ENCODE peak calls at places on chromosomes 7 and 10, in nine cellular contexts. O is endothelial cell, S is tibial artery, D is heart right ventricle, Z is GM13977, G is nephron progenitor cell, U is A549, I is glutamatergic neuron, X is cardiac fibroblast. F is an unnamed sample.

GRCh38 chr7:131197920-131198610 is 129.6 kb upstream of the MKLN1 start:
- DNase-seq in O (no peak), S (no peak), D (no peak), Z (no peak), G (no peak), U (peak; percentile 38), I (no peak), X (no peak), F (no peak)

GRCh38 chr10:14003517-14003916 is 327.2 kb downstream of the FRMD4A start:
- DNase-seq in O (no peak), S (no peak), D (no peak), Z (no peak), G (no peak), U (no peak), I (no peak), X (no peak), F (no peak)

GRCh38 chr10:129375912-129376311 is 91.1 kb upstream of the MGMT start:
- DNase-seq in O (no peak), S (no peak), D (no peak), Z (no peak), G (no peak), U (no peak), I (no peak), X (no peak), F (no peak)

GRCh38 chr7:106464651-106465050 is 179.9 kb upstream of the NAMPT start:
- DNase-seq in O (no peak), S (no peak), D (no peak), Z (no peak), G (no peak), U (no peak), I (no peak), X (no peak), F (no peak)

GRCh38 chr10:90204956-90205695 is 503.7 kb downstream of the KIF20B start:
- DNase-seq in O (no peak), S (no peak), D (no peak), Z (no peak), G (no peak), U (no peak), I (no peak), X (peak; percentile 51), F (no peak)

GRCh38 chr10:19908991-19909699 is 92.9 kb downstream of the PLXDC2 start:
- DNase-seq in O (no peak), S (no peak), D (no peak), Z (no peak), G (no peak), U (no peak), I (no peak), X (no peak), F (no peak)

GRCh38 chr7:92793656-92794205 is 42.6 kb downstream of the CDK6 start:
- DNase-seq in O (no peak), S (no peak), D (no peak), Z (no peak), G (no peak), U (no peak), I (no peak), X (no peak), F (no peak)

GRCh38 chr7:43362652-43363428 is 220.1 kb upstream of the STK17A start:
- DNase-seq in O (peak; percentile 30), S (no peak), D (peak; percentile 18), Z (no peak), G (no peak), U (peak; percentile 12), I (peak; percentile 57), X (peak; percentile 33), F (no peak)

GRCh38 chr7:11706666-11707605 is 125.1 kb downstream of the THSD7A start:
- DNase-seq in O (no peak), S (no peak), D (no peak), Z (no peak), G (no peak), U (peak; percentile 62), I (no peak), X (no peak), F (no peak)

GRCh38 chr7:94782777-94783176 is 124.6 kb upstream of the PPP1R9A start:
- DNase-seq in O (no peak), S (no peak), D (no peak), Z (no peak), G (no peak), U (no peak), I (no peak), X (no peak), F (no peak)

GRCh38 chr10:112607506-112607905 is 160.5 kb downstream of the VTI1A start:
- DNase-seq in O (no peak), S (no peak), D (no peak), Z (no peak), G (no peak), U (no peak), I (no peak), X (no peak), F (no peak)

GRCh38 chr7:53602817-53603418 is 567.5 kb downstream of the POM121L12 start:
- DNase-seq in O (no peak), S (no peak), D (no peak), Z (no peak), G (no peak), U (no peak), I (no peak), X (no peak), F (no peak)

GRCh38 chr7:44914992-44915607 is 29.8 kb upstream of the PURB start:
- DNase-seq in O (no peak), S (no peak), D (no peak), Z (peak; percentile 71), G (no peak), U (no peak), I (no peak), X (no peak), F (no peak)

GRCh38 chr7:24882989-24883631 is 96.9 kb downstream of the OSBPL3 start:
- DNase-seq in O (no peak), S (peak; percentile 71), D (peak; percentile 38), Z (no peak), G (peak; percentile 37), U (no peak), I (no peak), X (peak; percentile 79), F (no peak)

GRCh38 chr10:128625926-128626325 is 499.7 kb upstream of the MKI67 start:
- DNase-seq in O (no peak), S (no peak), D (no peak), Z (no peak), G (no peak), U (no peak), I (no peak), X (peak; percentile 12), F (no peak)

GRCh38 chr7:27154901-27155815 is 1.3 kb downstream of the HOXA7 start:
- DNase-seq in O (no peak), S (no peak), D (no peak), Z (no peak), G (peak; percentile 53), U (no peak), I (no peak), X (no peak), F (peak; percentile 22)

GRCh38 chr7:139602143-139602722 is 78.7 kb downstream of the CLEC2L start:
- DNase-seq in O (no peak), S (no peak), D (no peak), Z (peak; percentile 55), G (no peak), U (peak; percentile 56), I (no peak), X (peak; percentile 71), F (no peak)

GRCh38 chr10:12556057-12556456 is 206.7 kb downstream of the CAMK1D start:
- DNase-seq in O (no peak), S (no peak), D (no peak), Z (no peak), G (no peak), U (no peak), I (no peak), X (no peak), F (no peak)

GRCh38 chr7:127629268-127629854 is 11.4 kb upstream of the PAX4 start:
- DNase-seq in O (peak; percentile 76), S (no peak), D (no peak), Z (peak; percentile 42), G (peak; percentile 59), U (peak; percentile 32), I (peak; percentile 60), X (no peak), F (no peak)
- TF ChIP-seq CTCF in O (no peak), S (no peak), D (peak; percentile 43), Z (peak; percentile 65), G (peak; percentile 50), U (peak; percentile 35), I (peak; percentile 47), X (peak; percentile 45), F (no peak)

DNA sequence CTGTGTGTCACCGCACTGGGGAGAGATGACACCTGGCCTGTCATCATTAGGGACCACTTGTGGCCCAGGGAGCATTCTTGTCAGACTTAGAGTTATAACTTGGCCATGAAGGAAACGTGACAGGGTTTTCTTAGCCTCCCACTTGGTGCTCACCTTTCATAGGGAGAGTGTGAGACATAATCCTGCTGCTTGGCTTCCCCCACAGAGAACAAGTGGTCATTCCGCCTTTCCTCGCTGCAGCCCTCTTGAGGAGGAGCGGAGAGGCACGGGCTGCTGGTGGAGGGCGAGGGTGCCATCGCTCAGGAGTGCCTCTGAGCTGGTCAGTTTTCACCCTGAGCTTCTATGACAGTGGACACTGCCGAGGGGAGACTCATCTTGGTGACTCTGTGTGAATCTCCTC is 125.0 kb upstream of the GJD4 start:
- DNase-seq in O (no peak), S (no peak), D (no peak), Z (no peak), G (no peak), U (peak; percentile 37), I (no peak), X (no peak), F (no peak)
- TF ChIP-seq CTCF in O (no peak), S (no peak), D (no peak), Z (no peak), G (no peak), U (no peak), I (no peak), X (no peak), F (no peak)

GRCh38 chr10:132443605-132443997 is 46.6 kb downstream of the PWWP2B start:
- DNase-seq in O (no peak), S (no peak), D (no peak), Z (peak; percentile 77), G (no peak), U (peak; percentile 51), I (no peak), X (peak; percentile 34), F (no peak)
- TF ChIP-seq CTCF in O (no peak), S (peak; percentile 7), D (peak; percentile 41), Z (peak; percentile 59), G (no peak), U (peak; percentile 34), I (no peak), X (peak; percentile 51), F (no peak)

GRCh38 chr10:75294518-75294865 is 58.7 kb upstream of the COMTD1 start:
- DNase-seq in O (no peak), S (no peak), D (peak; percentile 23), Z (no peak), G (no peak), U (peak; percentile 23), I (peak; percentile 43), X (no peak), F (no peak)

GRCh38 chr10:75293456-75293840 is 57.7 kb upstream of the COMTD1 start:
- DNase-seq in O (no peak), S (no peak), D (no peak), Z (no peak), G (no peak), U (no peak), I (no peak), X (no peak), F (no peak)

GRCh38 chr10:75294031-75294437 is 58.3 kb upstream of the COMTD1 start:
- DNase-seq in O (no peak), S (no peak), D (no peak), Z (no peak), G (no peak), U (no peak), I (no peak), X (no peak), F (no peak)

GRCh38 chr10:75295901-75296441 is 60.2 kb upstream of the COMTD1 start:
- DNase-seq in O (no peak), S (no peak), D (peak; percentile 32), Z (no peak), G (no peak), U (no peak), I (no peak), X (no peak), F (no peak)

GRCh38 chr10:75294866-75295692 is 59.3 kb upstream of the COMTD1 start:
- DNase-seq in O (peak; percentile 61), S (peak; percentile 84), D (peak; percentile 82), Z (peak; percentile 65), G (peak; percentile 88), U (peak; percentile 84), I (peak; percentile 72), X (peak; percentile 82), F (peak; percentile 32)
- TF ChIP-seq CTCF in O (peak; percentile 14), S (peak; percentile 52), D (peak; percentile 56), Z (peak; percentile 23), G (no peak), U (peak; percentile 23), I (no peak), X (peak; percentile 3), F (no peak)